ENCODE peak calls at places on chromosomes 11 and 22, in four cellular contexts. E is NCI-H460, F is A549, R is lower leg skin. L is an unnamed sample.

GRCh38 chr11:121534131-121535093 is 81.6 kb upstream of the SORL1-AS1 start:
- DNase-seq in E (no peak), F (no peak), R (peak; percentile 16), L (no peak)

GRCh38 chr11:9273430-9274336 is 8.5 kb upstream of the DENND5A start:
- DNase-seq in E (no peak), F (no peak), R (no peak), L (peak; percentile 23)

GRCh38 chr22:39283312-39284141 is 35.9 kb downstream of the RPL3 start:
- DNase-seq in E (no peak), F (no peak), R (peak; percentile 63), L (no peak)

GRCh38 chr22:36453855-36454378 is 27.5 kb downstream of the TXN2 start:
- DNase-seq in E (no peak), F (no peak), R (no peak), L (no peak)

GRCh38 chr11:94028436-94028835 is 7.3 kb downstream of the HEPHL1 start:
- DNase-seq in E (no peak), F (peak; percentile 13), R (peak; percentile 14), L (no peak)

GRCh38 chr11:1752907-1753425 is 2.6 kb upstream of the IFITM10 start:
- DNase-seq in E (no peak), F (no peak), R (no peak), L (no peak)

GRCh38 chr11:88402192-88402715 is 64.7 kb upstream of the CTSC start:
- DNase-seq in E (no peak), F (peak; percentile 40), R (no peak), L (no peak)

GRCh38 chr22:39493759-39494158 is 8.3 kb upstream of the MIEF1 start:
- DNase-seq in E (no peak), F (no peak), R (no peak), L (no peak)

GRCh38 chr11:32838505-32839274 is 9.0 kb downstream of the PRRG4 start:
- DNase-seq in E (no peak), F (peak; percentile 13), R (no peak), L (no peak)

GRCh38 chr11:61472282-61472681 is 36.3 kb upstream of the LRRC10B start:
- DNase-seq in E (no peak), F (no peak), R (peak; percentile 68), L (no peak)

GRCh38 chr22:48431536-48432315 is 1395.9 kb downstream of the BRD1 start:
- DNase-seq in E (no peak), F (peak; percentile 35), R (no peak), L (no peak)

GRCh38 chr22:18947905-18948304 is 11.8 kb upstream of the PRODH start:
- DNase-seq in E (no peak), F (no peak), R (no peak), L (no peak)

GRCh38 chr22:44665115-44665514 is 36.9 kb upstream of the PRR5 start:
- DNase-seq in E (no peak), F (no peak), R (no peak), L (no peak)

GRCh38 chr11:93133710-93134109 is 64.1 kb downstream of the SLC36A4 start:
- DNase-seq in E (no peak), F (no peak), R (no peak), L (no peak)

GRCh38 chr22:23844739-23845202 is 6.0 kb upstream of the DERL3 start:
- DNase-seq in E (no peak), F (no peak), R (no peak), L (no peak)

GRCh38 chr11:22510741-22511140 is 114.9 kb downstream of the FANCF start:
- DNase-seq in E (no peak), F (no peak), R (no peak), L (no peak)

GRCh38 chr11:83840326-83840725 is 554.2 kb upstream of the CCDC90B start:
- DNase-seq in E (no peak), F (no peak), R (no peak), L (no peak)

GRCh38 chr11:125941606-125942275 is 4.1 kb upstream of the VSIG10L2 start:
- DNase-seq in E (peak; percentile 22), F (peak; percentile 28), R (no peak), L (peak; percentile 10)

GRCh38 chr22:48968201-48968959 is 859.3 kb downstream of the BRD1 start:
- DNase-seq in E (no peak), F (peak; percentile 11), R (peak; percentile 6), L (no peak)

GRCh38 chr11:46330887-46331652 is 16.2 kb upstream of the DGKZ start:
- DNase-seq in E (no peak), F (no peak), R (no peak), L (no peak)

GRCh38 chr11:12108875-12109453 is 1.4 kb upstream of the MICAL2 start:
- DNase-seq in E (no peak), F (no peak), R (no peak), L (no peak)

GRCh38 chr11:116835042-116835772 is 2.2 kb downstream of the APOA1 start:
- DNase-seq in E (no peak), F (no peak), R (no peak), L (no peak)

GRCh38 chr11:134047586-134047999 is 21.3 kb upstream of the JAM3 start:
- DNase-seq in E (no peak), F (no peak), R (peak; percentile 79), L (no peak)